ENCODE peak calls at places on chromosomes 12 and 14, in seven cellular contexts. S is neuronal stem cell, K is right lobe of liver, O is tibial artery, X is AG04450, G is esophagus muscularis mucosa, L is trophoblast cell. Q is an unnamed sample.
A peak's percentile ranks its signal among the peaks of the same experiment; 100 is the strongest.

GRCh38 chr12:3745152-3745551 is 7.8 kb downstream of the CRACR2A start:
- DNase-seq in X (no peak), O (no peak), K (no peak), L (no peak), G (peak; percentile 45), S (no peak), Q (no peak)

GRCh38 chr12:102958073-102958829 is 777 bp downstream of the ASCL1 start:
- DNase-seq in G (no peak), K (no peak), L (peak; percentile 39), O (no peak), X (no peak), S (peak; percentile 81), Q (no peak)

GRCh38 chr12:129789921-129790320 is 113.9 kb downstream of the TMEM132D start:
- DNase-seq in L (no peak), X (no peak), K (no peak), G (no peak), S (no peak), O (no peak), Q (no peak)

GRCh38 chr12:116598341-116599284 is 39.4 kb downstream of the MAP1LC3B2 start:
- DNase-seq in S (no peak), L (peak; percentile 84), G (no peak), K (no peak), O (no peak), X (no peak), Q (no peak)

GRCh38 chr14:33717866-33718265 is 233.0 kb downstream of the EGLN3 start:
- DNase-seq in S (no peak), O (no peak), L (peak; percentile 30), K (no peak), G (no peak), X (no peak), Q (no peak)

GRCh38 chr14:96263347-96264199 is 7.6 kb downstream of the BDKRB1 start:
- DNase-seq in S (no peak), G (no peak), L (no peak), K (no peak), X (no peak), O (no peak), Q (no peak)

GRCh38 chr12:33663000-33663654 is 223.5 kb upstream of the SYT10 start:
- DNase-seq in G (no peak), X (no peak), O (no peak), L (no peak), S (no peak), K (no peak), Q (no peak)

GRCh38 chr14:62187265-62187664 is 425.0 kb downstream of the SNAPC1 start:
- DNase-seq in S (peak; percentile 24), O (no peak), L (no peak), X (no peak), K (no peak), G (no peak), Q (no peak)

GRCh38 chr12:89861086-89861485 is 152.4 kb upstream of the ATP2B1 start:
- DNase-seq in G (no peak), X (no peak), K (no peak), L (no peak), O (no peak), S (no peak), Q (no peak)

DNA sequence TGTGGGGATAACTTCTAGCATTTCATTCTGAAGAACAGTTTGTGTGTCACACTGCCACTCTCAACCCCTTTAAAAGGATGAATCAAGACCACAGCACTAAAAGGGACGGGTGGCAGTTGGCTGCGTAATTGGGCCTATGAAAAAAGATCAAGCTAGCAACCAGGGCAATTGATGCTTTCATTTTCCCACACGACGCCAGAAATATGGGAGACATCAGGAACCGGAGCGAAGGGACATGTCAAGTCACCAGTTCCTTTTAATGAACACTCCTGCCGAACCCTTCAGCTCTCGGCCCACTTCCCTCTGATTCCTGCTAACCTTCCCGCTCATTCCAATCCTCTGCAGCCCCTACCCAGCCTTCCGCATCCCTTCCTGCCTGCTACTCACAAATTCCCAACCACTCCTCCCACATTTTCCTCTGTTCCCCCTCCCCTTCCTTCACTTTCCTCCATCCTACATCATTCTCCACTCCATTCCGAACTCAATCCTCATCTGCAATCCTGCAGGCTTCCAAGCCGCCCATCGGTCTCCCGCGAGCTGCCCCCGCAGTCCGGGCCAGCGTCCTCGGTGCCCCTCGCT is 746 bp downstream of the CSRNP2 start:
- DNase-seq in G (no peak), S (no peak), O (no peak), L (no peak), K (no peak), X (no peak), Q (no peak)
- H3K4me3 ChIP-seq in G (peak overlapping the region; percentile 89), S (peak overlapping the region; percentile 90), O (peak overlapping the region; percentile 76), L (peak overlapping the region; percentile 92), K (peak overlapping the region; percentile 91), X (peak overlapping the region; percentile 87), Q (peak overlapping the region; percentile 80)

GRCh38 chr12:57473886-57474285 is 5.8 kb downstream of the ARHGAP9 start:
- DNase-seq in L (no peak), G (no peak), S (no peak), X (no peak), O (no peak), K (no peak), Q (no peak)
- H3K27me3 ChIP-seq in L (peaks cover 34% of the 10 kb centered on the region), G (peaks cover 95% of the 10 kb centered on the region), S (peaks cover 22% of the 10 kb centered on the region), X (peaks cover 42% of the 10 kb centered on the region), O (no peaks in the 10 kb centered on the region), K (no peaks in the 10 kb centered on the region), Q (peaks cover 36% of the 10 kb centered on the region)

GRCh38 chr12:9673404-9674225 is 4.1 kb downstream of the CLEC2D start:
- DNase-seq in S (no peak), O (peak; percentile 74), L (peak; percentile 94), K (no peak), G (no peak), X (peak; percentile 65), Q (peak; percentile 60)
- H3K4me3 ChIP-seq in S (no peak overlapping the region), O (no peak overlapping the region), L (no peak overlapping the region), K (no peak overlapping the region), G (no peak overlapping the region), X (no peak overlapping the region), Q (peak overlapping the region; percentile 9)

GRCh38 chr12:64177001-64177400 is 45.1 kb downstream of the KICS2 start:
- DNase-seq in L (no peak), K (no peak), X (no peak), G (no peak), S (no peak), O (no peak), Q (no peak)
- H3K27me3 ChIP-seq in L (no peaks in the 10 kb centered on the region), K (no peaks in the 10 kb centered on the region), X (no peaks in the 10 kb centered on the region), G (no peaks in the 10 kb centered on the region), S (no peaks in the 10 kb centered on the region), O (no peaks in the 10 kb centered on the region), Q (no peaks in the 10 kb centered on the region)

DNA sequence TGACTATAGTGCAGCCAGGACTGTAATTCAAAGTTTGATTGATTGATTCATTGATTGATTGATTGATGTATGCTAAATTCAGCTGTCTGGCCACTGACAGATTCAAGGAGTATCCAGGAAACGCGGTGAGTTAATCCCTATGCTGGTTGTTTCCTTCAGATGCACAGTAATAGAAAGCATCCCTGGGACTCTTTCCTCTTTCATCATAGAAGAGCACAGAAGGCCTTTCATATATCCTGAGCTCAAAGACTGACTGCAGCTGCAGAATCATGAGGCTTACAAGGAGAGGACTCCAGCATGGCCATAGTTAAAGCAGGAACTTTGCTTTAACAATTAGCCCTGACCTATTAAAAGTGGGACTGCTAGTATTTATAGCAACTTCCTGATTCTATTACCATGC is 187.7 kb upstream of the TMTC1 start:
- DNase-seq in K (no peak), S (peak; percentile 17), L (no peak), O (no peak), G (no peak), X (no peak), Q (no peak)
- H3K4me3 ChIP-seq in K (no peak overlapping the region), S (no peak overlapping the region), L (no peak overlapping the region), O (no peak overlapping the region), G (no peak overlapping the region), X (no peak overlapping the region), Q (no peak overlapping the region)

GRCh38 chr12:54005853-54006699 is 2.7 kb upstream of the HOXC8 start:
- DNase-seq in O (peak; percentile 91), K (peak; percentile 86), G (peak; percentile 96), L (peak; percentile 85), S (peak; percentile 94), X (peak; percentile 20), Q (peak; percentile 92)
- H3K27me3 ChIP-seq in O (no peaks in the 10 kb centered on the region), K (no peaks in the 10 kb centered on the region), G (peaks cover 99% of the 10 kb centered on the region), L (peaks cover 91% of the 10 kb centered on the region), S (peaks cover 70% of the 10 kb centered on the region), X (peaks cover 95% of the 10 kb centered on the region), Q (peaks cover 96% of the 10 kb centered on the region)